ENCODE peak calls at places on chromosomes 16 and 17, in ten cellular contexts. M, D, Z, J, Q, K, F, C, R and X are unnamed samples.

GRCh38 chr16:72743011-72743761 is 304.7 kb downstream of the ZFHX3 start:
- DNase-seq in J (peak), Z (no peak), Q (no peak), C (no peak), F (no peak), M (no peak), D (no peak), R (no peak), K (no peak), X (no peak)

GRCh38 chr17:17141860-17142552 is 64.1 kb downstream of the PLD6 start:
- DNase-seq in J (peak), Z (no peak), F (peak), K (no peak), R (peak), Q (peak), M (peak), D (peak), C (peak), X (no peak)

GRCh38 chr16:81446318-81447275 is 2.0 kb downstream of the CMIP start:
- DNase-seq in F (peak), Q (peak), R (peak), M (peak), J (no peak), K (no peak), C (peak), D (no peak), Z (no peak), X (peak)

GRCh38 chr16:53175118-53175517 is 120.3 kb downstream of the CHD9 start:
- DNase-seq in D (no peak), K (no peak), M (no peak), J (no peak), C (no peak), R (no peak), Q (no peak), F (no peak), Z (no peak), X (no peak)

GRCh38 chr16:84032458-84033178 is 10.0 kb downstream of the SLC38A8 start:
- DNase-seq in C (no peak), D (no peak), R (peak), K (no peak), F (no peak), M (no peak), Z (no peak), Q (no peak), J (no peak), X (no peak)

GRCh38 chr16:49700928-49701685 is 154.8 kb downstream of the ZNF423 start:
- DNase-seq in R (no peak), K (no peak), F (no peak), C (no peak), J (no peak), D (no peak), M (no peak), Z (no peak), Q (no peak), X (no peak)

GRCh38 chr17:63698886-63699637 is 863 bp downstream of the LIMD2 start:
- DNase-seq in J (no peak), R (peak), K (peak), F (peak), Q (peak), C (peak), D (peak), M (peak), Z (no peak), X (peak)

GRCh38 chr17:79046501-79047280 is 22.7 kb downstream of the C1QTNF1 start:
- DNase-seq in Q (no peak), J (no peak), M (no peak), C (no peak), Z (no peak), F (no peak), D (no peak), K (no peak), R (peak), X (no peak)

GRCh38 chr17:8382052-8382879 is 727 bp downstream of the RPL26 start:
- DNase-seq in D (no peak), Z (no peak), R (no peak), Q (no peak), M (peak), J (peak), F (peak), K (no peak), C (no peak), X (no peak)

GRCh38 chr16:89159850-89160354 is 11.6 kb upstream of the CDH15 start:
- DNase-seq in D (no peak), M (no peak), Q (no peak), J (no peak), R (no peak), F (no peak), Z (no peak), C (no peak), K (no peak), X (no peak)

GRCh38 chr16:79437764-79438728 is 162.5 kb downstream of the MAF start:
- DNase-seq in M (no peak), Q (no peak), F (no peak), C (no peak), J (peak), R (peak), D (no peak), Z (no peak), K (no peak), X (no peak)

GRCh38 chr17:60167095-60167741 is 17.4 kb downstream of the CA4 start:
- DNase-seq in C (no peak), Z (no peak), M (no peak), R (no peak), K (no peak), Q (no peak), D (no peak), F (no peak), J (no peak), X (no peak)

GRCh38 chr17:47205419-47205963 is 3.7 kb upstream of the MYL4 start:
- DNase-seq in C (peak), Q (peak), K (no peak), R (no peak), Z (peak), M (peak), F (peak), D (peak), J (peak), X (peak)

GRCh38 chr17:79201536-79202227 is 127.1 kb downstream of the ENGASE start:
- DNase-seq in K (no peak), R (peak), M (peak), C (no peak), D (no peak), Q (no peak), Z (no peak), J (no peak), F (no peak), X (no peak)

GRCh38 chr17:27622160-27622559 is 8.8 kb upstream of the LGALS9 start:
- DNase-seq in Q (no peak), K (no peak), F (no peak), M (no peak), C (no peak), J (no peak), Z (no peak), R (no peak), D (no peak), X (no peak)

GRCh38 chr17:42537156-42537805 is 1.2 kb downstream of the NAGLU start:
- DNase-seq in J (no peak), D (no peak), K (no peak), R (no peak), Q (no peak), C (no peak), M (no peak), Z (no peak), F (no peak), X (no peak)

GRCh38 chr17:70520447-70520846 is 351.1 kb downstream of the KCNJ2 start:
- DNase-seq in F (no peak), K (no peak), Q (no peak), M (no peak), J (no peak), D (no peak), Z (no peak), R (no peak), C (no peak), X (no peak)

GRCh38 chr16:52742052-52742451 is 195.1 kb upstream of the TOX3 start:
- DNase-seq in K (no peak), J (no peak), C (no peak), D (no peak), M (no peak), Q (no peak), F (no peak), Z (no peak), R (no peak), X (no peak)

GRCh38 chr16:50280932-50281331 is 14.6 kb downstream of the ADCY7 start:
- DNase-seq in Z (no peak), J (no peak), M (no peak), F (no peak), R (no peak), Q (no peak), D (no peak), K (no peak), C (no peak), X (no peak)